ENCODE peak calls at places on chromosomes 6 and 20, in four cellular contexts. One of them, this sample, is unnamed.

GRCh38 chr6:109073344-109074235 is 21.1 kb downstream of the SESN1 start:
- DNase-seq in prostate gland: peak; percentile 54
- DNase-seq in neural progenitor cell: peak; percentile 83
- DNase-seq in activated CD4-positive, alpha-beta T cell treated with anti-CD3 and anti-CD28 coated beads for 48 hours: peak; percentile 46
- DNase-seq in this sample: peak; percentile 48

GRCh38 chr6:124926435-124926834 is 35.8 kb upstream of the RNF217 start:
- DNase-seq in activated CD4-positive, alpha-beta T cell treated with anti-CD3 and anti-CD28 coated beads for 48 hours: no peak
- DNase-seq in neural progenitor cell: no peak
- DNase-seq in prostate gland: no peak
- DNase-seq in this sample: no peak

GRCh38 chr20:63007722-63008488 is 1.1 kb upstream of the BHLHE23 start:
- DNase-seq in activated CD4-positive, alpha-beta T cell treated with anti-CD3 and anti-CD28 coated beads for 48 hours: no peak
- DNase-seq in prostate gland: no peak
- DNase-seq in neural progenitor cell: peak; percentile 62
- DNase-seq in this sample: no peak

GRCh38 chr6:133951881-133952814 is 876 bp upstream of the TBPL1 start:
- DNase-seq in neural progenitor cell: peak; percentile 64
- DNase-seq in prostate gland: peak; percentile 59
- DNase-seq in activated CD4-positive, alpha-beta T cell treated with anti-CD3 and anti-CD28 coated beads for 48 hours: peak; percentile 55
- DNase-seq in this sample: no peak

GRCh38 chr20:2693286-2693995 is 861 bp downstream of the EBF4 start:
- DNase-seq in prostate gland: peak; percentile 32
- DNase-seq in neural progenitor cell: peak; percentile 77
- DNase-seq in activated CD4-positive, alpha-beta T cell treated with anti-CD3 and anti-CD28 coated beads for 48 hours: peak; percentile 56
- DNase-seq in this sample: no peak

GRCh38 chr6:137094411-137095008 is 49.7 kb upstream of the IL20RA start:
- DNase-seq in activated CD4-positive, alpha-beta T cell treated with anti-CD3 and anti-CD28 coated beads for 48 hours: peak; percentile 63
- DNase-seq in neural progenitor cell: peak; percentile 69
- DNase-seq in prostate gland: peak; percentile 63
- DNase-seq in this sample: peak; percentile 45

GRCh38 chr6:169340395-169340794 is 86.7 kb upstream of the THBS2 start:
- DNase-seq in activated CD4-positive, alpha-beta T cell treated with anti-CD3 and anti-CD28 coated beads for 48 hours: no peak
- DNase-seq in prostate gland: peak; percentile 31
- DNase-seq in neural progenitor cell: no peak
- DNase-seq in this sample: no peak

GRCh38 chr6:169222126-169222525 is 31.5 kb downstream of the THBS2 start:
- DNase-seq in neural progenitor cell: no peak
- DNase-seq in activated CD4-positive, alpha-beta T cell treated with anti-CD3 and anti-CD28 coated beads for 48 hours: no peak
- DNase-seq in prostate gland: no peak
- DNase-seq in this sample: no peak

GRCh38 chr6:132590362-132590761 is 821 bp upstream of the TAAR5 start:
- DNase-seq in activated CD4-positive, alpha-beta T cell treated with anti-CD3 and anti-CD28 coated beads for 48 hours: no peak
- DNase-seq in prostate gland: no peak
- DNase-seq in neural progenitor cell: no peak
- DNase-seq in this sample: no peak

GRCh38 chr20:9359561-9360308 is 154.7 kb upstream of the LAMP5 start:
- DNase-seq in prostate gland: peak; percentile 47
- DNase-seq in activated CD4-positive, alpha-beta T cell treated with anti-CD3 and anti-CD28 coated beads for 48 hours: no peak
- DNase-seq in neural progenitor cell: peak; percentile 60
- DNase-seq in this sample: no peak

GRCh38 chr6:85372188-85372914 is 77.5 kb upstream of the NT5E start:
- DNase-seq in neural progenitor cell: no peak
- DNase-seq in activated CD4-positive, alpha-beta T cell treated with anti-CD3 and anti-CD28 coated beads for 48 hours: no peak
- DNase-seq in prostate gland: no peak
- DNase-seq in this sample: no peak

GRCh38 chr6:110337481-110337880 is 20.7 kb downstream of the METTL24 start:
- DNase-seq in activated CD4-positive, alpha-beta T cell treated with anti-CD3 and anti-CD28 coated beads for 48 hours: no peak
- DNase-seq in neural progenitor cell: no peak
- DNase-seq in prostate gland: no peak
- DNase-seq in this sample: no peak

GRCh38 chr6:42509765-42510164 is 54.1 kb upstream of the UBR2 start:
- DNase-seq in prostate gland: no peak
- DNase-seq in neural progenitor cell: no peak
- DNase-seq in activated CD4-positive, alpha-beta T cell treated with anti-CD3 and anti-CD28 coated beads for 48 hours: no peak
- DNase-seq in this sample: no peak

GRCh38 chr20:62359491-62360121 is 7.5 kb downstream of the LAMA5 start:
- DNase-seq in activated CD4-positive, alpha-beta T cell treated with anti-CD3 and anti-CD28 coated beads for 48 hours: no peak
- DNase-seq in neural progenitor cell: no peak
- DNase-seq in prostate gland: no peak
- DNase-seq in this sample: no peak

GRCh38 chr6:108968325-108968724 is 120.1 kb downstream of the ARMC2 start:
- DNase-seq in neural progenitor cell: no peak
- DNase-seq in prostate gland: no peak
- DNase-seq in activated CD4-positive, alpha-beta T cell treated with anti-CD3 and anti-CD28 coated beads for 48 hours: no peak
- DNase-seq in this sample: no peak

GRCh38 chr6:37551867-37552266 is 52.2 kb upstream of the CCDC167 start:
- DNase-seq in neural progenitor cell: no peak
- DNase-seq in prostate gland: no peak
- DNase-seq in activated CD4-positive, alpha-beta T cell treated with anti-CD3 and anti-CD28 coated beads for 48 hours: no peak
- DNase-seq in this sample: no peak

GRCh38 chr6:132132911-132133639 is 181.9 kb upstream of the CCN2 start:
- DNase-seq in neural progenitor cell: no peak
- DNase-seq in activated CD4-positive, alpha-beta T cell treated with anti-CD3 and anti-CD28 coated beads for 48 hours: no peak
- DNase-seq in prostate gland: no peak
- DNase-seq in this sample: no peak

GRCh38 chr20:19915111-19915798 is 101.9 kb upstream of the NAA20 start:
- DNase-seq in prostate gland: no peak
- DNase-seq in activated CD4-positive, alpha-beta T cell treated with anti-CD3 and anti-CD28 coated beads for 48 hours: no peak
- DNase-seq in neural progenitor cell: no peak
- DNase-seq in this sample: no peak

GRCh38 chr20:63590218-63591146 is 16.4 kb upstream of the HELZ2 start:
- DNase-seq in activated CD4-positive, alpha-beta T cell treated with anti-CD3 and anti-CD28 coated beads for 48 hours: no peak
- DNase-seq in neural progenitor cell: no peak
- DNase-seq in prostate gland: no peak
- DNase-seq in this sample: no peak

GRCh38 chr6:157198425-157199279 is 124.7 kb downstream of the TMEM242 start:
- DNase-seq in activated CD4-positive, alpha-beta T cell treated with anti-CD3 and anti-CD28 coated beads for 48 hours: no peak
- DNase-seq in neural progenitor cell: no peak
- DNase-seq in prostate gland: peak; percentile 95
- DNase-seq in this sample: no peak

GRCh38 chr6:34032856-34033255 is 113.0 kb downstream of the GRM4 start:
- DNase-seq in activated CD4-positive, alpha-beta T cell treated with anti-CD3 and anti-CD28 coated beads for 48 hours: no peak
- DNase-seq in neural progenitor cell: no peak
- DNase-seq in prostate gland: no peak
- DNase-seq in this sample: no peak

GRCh38 chr6:166617359-166617758 is 9.7 kb downstream of the RPS6KA2 start:
- DNase-seq in activated CD4-positive, alpha-beta T cell treated with anti-CD3 and anti-CD28 coated beads for 48 hours: no peak
- DNase-seq in neural progenitor cell: no peak
- DNase-seq in prostate gland: no peak
- DNase-seq in this sample: no peak

GRCh38 chr20:9200620-9201019 is 131.7 kb downstream of the PLCB4 start:
- DNase-seq in neural progenitor cell: no peak
- DNase-seq in prostate gland: no peak
- DNase-seq in activated CD4-positive, alpha-beta T cell treated with anti-CD3 and anti-CD28 coated beads for 48 hours: no peak
- DNase-seq in this sample: no peak

GRCh38 chr6:21049572-21049971 is 515.3 kb downstream of the CDKAL1 start:
- DNase-seq in prostate gland: no peak
- DNase-seq in activated CD4-positive, alpha-beta T cell treated with anti-CD3 and anti-CD28 coated beads for 48 hours: no peak
- DNase-seq in neural progenitor cell: no peak
- DNase-seq in this sample: no peak

This sample was measured in iPS DF 6.9.